ENCODE peak calls at places on chromosomes 7 and 10, in nine cellular contexts. C is tibial nerve; B is dorsolateral prefrontal cortex; G is CD8-positive, alpha-beta T cell; V is H9; M is OCI-LY7; J is HCT116; U is IMR-90; N is A549. P is an unnamed sample.

GRCh38 chr7:140458191-140458590 is 21.1 kb downstream of the MKRN1 start:
- DNase-seq in C (no peak), N (no peak), M (no peak), V (no peak), B (no peak), J (no peak), G (no peak), U (no peak), P (no peak)

GRCh38 chr10:20040012-20040411 is 223.8 kb downstream of the PLXDC2 start:
- DNase-seq in M (no peak), C (no peak), U (no peak), V (no peak), B (no peak), G (no peak), N (no peak), J (no peak), P (no peak)

GRCh38 chr7:98351136-98351535 is 49.8 kb downstream of the BAIAP2L1 start:
- DNase-seq in N (no peak), G (no peak), U (no peak), V (no peak), M (no peak), C (no peak), B (no peak), J (no peak), P (no peak)

GRCh38 chr7:853366-854117 is 21.3 kb downstream of the SUN1 start:
- DNase-seq in V (no peak), G (no peak), B (no peak), U (no peak), N (no peak), C (no peak), J (no peak), M (no peak), P (no peak)

GRCh38 chr7:24825315-24825917 is 68.2 kb upstream of the GSDME start:
- DNase-seq in M (no peak), N (no peak), V (no peak), C (no peak), U (no peak), G (no peak), B (no peak), J (no peak), P (no peak)

GRCh38 chr10:132458071-132458594 is 61.1 kb downstream of the PWWP2B start:
- DNase-seq in N (no peak), G (no peak), C (no peak), V (no peak), M (no peak), U (no peak), J (no peak), B (no peak), P (no peak)

GRCh38 chr7:28900311-28900710 is 57.8 kb downstream of the TRIL start:
- DNase-seq in M (no peak), N (no peak), V (no peak), C (no peak), B (no peak), G (no peak), J (no peak), U (no peak), P (no peak)

GRCh38 chr10:74056081-74056818 is 58.3 kb downstream of the VCL start:
- DNase-seq in G (no peak), N (peak), C (no peak), M (no peak), B (no peak), J (peak), U (peak), V (no peak), P (no peak)

GRCh38 chr10:84256510-84257342 is 11.9 kb downstream of the RGR start:
- DNase-seq in V (peak), G (peak), C (peak), J (peak), N (peak), B (peak), U (peak), M (no peak), P (peak)

GRCh38 chr10:70578371-70578947 is 24.1 kb downstream of the PRF1 start:
- DNase-seq in C (no peak), G (peak), J (peak), U (peak), M (peak), V (no peak), N (no peak), B (no peak), P (no peak)

GRCh38 chr10:70575486-70575873 is 27.1 kb downstream of the PRF1 start:
- DNase-seq in N (no peak), V (no peak), U (no peak), B (no peak), C (no peak), M (no peak), G (no peak), J (no peak), P (no peak)

GRCh38 chr10:70573599-70574506 is 28.7 kb downstream of the PRF1 start:
- DNase-seq in N (no peak), U (no peak), J (no peak), B (no peak), M (no peak), V (no peak), G (no peak), C (no peak), P (no peak)

GRCh38 chr10:70576803-70577517 is 25.6 kb downstream of the PRF1 start:
- DNase-seq in B (no peak), U (peak), N (no peak), M (no peak), G (no peak), C (no peak), V (no peak), J (no peak), P (no peak)

GRCh38 chr10:70575874-70576802 is 26.4 kb downstream of the PRF1 start:
- DNase-seq in V (no peak), U (no peak), G (peak), B (no peak), M (peak), J (peak), C (no peak), N (no peak), P (no peak)
- H3K27ac ChIP-seq in V (no peak), U (no peak), G (no peak), B (no peak), M (peak), J (peak), C (no peak), N (no peak), P (no peak)

GRCh38 chr10:127922206-127922605 is 15.3 kb downstream of the PTPRE start:
- DNase-seq in G (no peak), U (no peak), C (no peak), B (no peak), M (no peak), V (no peak), J (no peak), N (no peak), P (no peak)

GRCh38 chr10:127922675-127923366 is 15.9 kb downstream of the PTPRE start:
- DNase-seq in C (no peak), G (no peak), M (no peak), J (peak), N (peak), V (no peak), B (no peak), U (peak), P (peak)

GRCh38 chr10:127921075-127921750 is 14.3 kb downstream of the PTPRE start:
- DNase-seq in M (no peak), G (no peak), C (no peak), B (no peak), N (no peak), V (no peak), J (no peak), U (no peak), P (no peak)

GRCh38 chr10:127920319-127921074 is 13.6 kb downstream of the PTPRE start:
- DNase-seq in M (no peak), C (no peak), G (no peak), B (no peak), N (no peak), J (no peak), V (no peak), U (no peak), P (no peak)

DNA sequence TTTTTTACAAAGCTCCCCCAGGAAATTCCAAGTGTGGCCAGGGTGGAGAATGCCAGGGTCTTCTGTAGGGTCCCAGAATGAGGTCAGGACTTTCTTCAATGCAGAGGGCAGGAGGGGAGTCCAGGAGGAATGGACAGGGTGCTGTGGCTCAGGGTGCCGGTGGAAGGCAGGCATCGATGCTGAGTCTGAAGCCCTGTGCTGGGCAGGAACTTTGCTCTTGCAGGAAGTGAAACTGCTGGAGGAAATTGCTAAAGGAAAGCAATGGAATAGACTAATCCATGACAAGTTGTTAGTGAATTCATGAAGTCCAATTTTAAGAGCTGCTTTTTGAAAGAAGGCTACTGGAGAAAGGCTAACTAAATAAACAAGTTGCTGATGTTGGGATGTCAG is 14.8 kb downstream of the PTPRE start:
- DNase-seq in B (no peak), G (no peak), M (no peak), U (no peak), V (no peak), J (no peak), N (no peak), C (no peak), P (no peak)
- H3K27ac ChIP-seq in B (peak), G (no peak), M (no peak), U (no peak), V (no peak), J (no peak), N (peak), C (peak), P (peak)

GRCh38 chr10:91521444-91521843 is 111.3 kb downstream of the HECTD2 start:
- DNase-seq in U (peak), N (no peak), J (no peak), B (no peak), M (no peak), V (no peak), G (no peak), C (no peak), P (no peak)
- H3K27ac ChIP-seq in U (no peak), N (no peak), J (no peak), B (no peak), M (no peak), V (no peak), G (no peak), C (no peak), P (no peak)

DNA sequence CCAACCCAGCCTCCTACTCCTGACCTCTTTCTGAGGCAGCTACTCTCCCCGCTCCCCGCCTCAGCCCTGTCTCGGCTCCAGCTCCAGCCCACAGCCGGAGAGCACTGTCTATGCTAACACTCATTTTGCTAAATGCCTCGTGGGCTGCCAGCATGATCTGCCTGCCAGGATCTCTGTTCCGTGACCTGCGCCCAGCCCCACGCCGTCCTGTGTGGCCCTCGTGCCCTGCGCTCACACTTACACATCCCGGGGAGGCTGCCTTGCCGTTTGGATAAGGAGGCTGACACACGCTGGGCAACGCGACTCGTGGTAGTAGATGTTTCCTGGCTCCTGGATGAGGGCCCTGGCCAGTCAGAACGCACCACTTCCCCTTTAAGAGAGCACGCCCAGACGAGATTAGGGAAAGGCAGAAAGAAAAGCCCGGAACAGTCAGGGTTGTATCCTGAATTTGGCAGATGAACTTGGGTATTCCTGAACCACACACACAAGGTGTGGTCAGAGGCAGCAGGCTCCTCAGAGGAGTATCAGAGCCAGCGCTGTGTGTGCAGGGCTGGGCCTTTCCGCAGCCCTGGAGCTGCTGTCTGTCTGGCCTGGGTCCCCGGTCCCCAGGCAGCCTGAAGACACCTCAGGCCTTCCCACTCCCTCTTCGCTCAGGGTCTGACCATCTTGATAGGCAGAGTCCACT is 97.7 kb upstream of the EFCAB10 start:
- DNase-seq in G (no peak), V (no peak), B (peak), N (no peak), U (peak), M (no peak), J (no peak), C (peak), P (no peak)
- H3K27ac ChIP-seq in G (no peak), V (no peak), B (peak), N (no peak), U (no peak), M (no peak), J (no peak), C (peak), P (no peak)

DNA sequence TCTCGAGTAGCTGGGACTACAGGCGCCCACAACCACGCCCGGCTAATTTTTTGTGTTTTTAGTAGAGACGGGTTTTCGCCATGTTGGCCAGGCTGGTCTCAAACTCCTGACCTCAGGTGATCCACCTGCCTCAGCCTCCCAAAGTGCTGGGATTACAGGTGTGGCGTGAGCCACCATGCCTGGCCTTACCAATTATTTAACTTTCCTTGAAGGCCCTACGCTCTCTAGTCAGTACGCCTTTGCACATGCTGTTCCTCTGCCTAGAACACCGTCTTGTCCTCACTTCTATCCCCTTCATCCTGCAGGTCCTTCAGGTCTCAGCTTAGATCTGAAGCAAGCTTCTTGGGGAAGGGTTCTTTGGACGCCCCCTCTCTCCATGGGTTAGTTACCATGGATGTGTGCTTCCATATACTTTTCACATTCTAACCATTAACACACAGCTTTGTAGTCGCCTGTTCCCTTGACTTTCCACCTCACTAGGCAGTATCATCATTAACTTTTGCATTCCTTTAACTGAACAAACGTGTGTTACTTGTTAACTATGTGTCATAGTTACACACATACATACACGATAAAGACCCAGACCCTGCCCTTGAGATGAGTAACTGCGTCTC is 592 bp upstream of the ATP6V1F start:
- DNase-seq in B (no peak), V (no peak), J (no peak), U (no peak), M (no peak), G (no peak), N (no peak), C (no peak), P (no peak)
- H3K27ac ChIP-seq in B (peak), V (no peak), J (no peak), U (peak), M (no peak), G (no peak), N (peak), C (peak), P (peak)

P was measured in caudate nucleus.